ENCODE peak calls at places on chromosomes 3 and 15, in nine cellular contexts. One of them, this sample, is unnamed.

GRCh38 chr3:60770532-60770931 is 480.7 kb downstream of the FHIT start:
- DNase-seq in psoas muscle: no peak
- DNase-seq in fibroblast of villous mesenchyme: no peak
- DNase-seq in AG10803: no peak
- DNase-seq in NCI-H2081: no peak
- DNase-seq in MM.1S: no peak
- DNase-seq in H9: no peak
- DNase-seq in NCI-H345: no peak
- DNase-seq in NCI-H524 treated with DMSO at 0.1 percent for 48 hours: no peak
- DNase-seq in this sample: no peak

GRCh38 chr15:41562784-41563198 is 3.8 kb downstream of the TYRO3 start:
- DNase-seq in NCI-H2081: no peak
- DNase-seq in psoas muscle: no peak
- DNase-seq in MM.1S: no peak
- DNase-seq in AG10803: no peak
- DNase-seq in fibroblast of villous mesenchyme: no peak
- DNase-seq in NCI-H524 treated with DMSO at 0.1 percent for 48 hours: no peak
- DNase-seq in H9: no peak
- DNase-seq in NCI-H345: no peak
- DNase-seq in this sample: peak

GRCh38 chr3:189249987-189250386 is 78.2 kb downstream of the TPRG1 start:
- DNase-seq in AG10803: no peak
- DNase-seq in MM.1S: no peak
- DNase-seq in NCI-H345: no peak
- DNase-seq in H9: no peak
- DNase-seq in fibroblast of villous mesenchyme: no peak
- DNase-seq in psoas muscle: no peak
- DNase-seq in NCI-H2081: peak
- DNase-seq in NCI-H524 treated with DMSO at 0.1 percent for 48 hours: peak
- DNase-seq in this sample: peak

GRCh38 chr15:38699633-38700230 is 135.1 kb upstream of the RASGRP1 start:
- DNase-seq in H9: peak
- DNase-seq in NCI-H345: peak
- DNase-seq in fibroblast of villous mesenchyme: peak
- DNase-seq in psoas muscle: peak
- DNase-seq in MM.1S: peak
- DNase-seq in AG10803: peak
- DNase-seq in NCI-H2081: peak
- DNase-seq in NCI-H524 treated with DMSO at 0.1 percent for 48 hours: peak
- DNase-seq in this sample: peak

GRCh38 chr15:68484696-68485400 is 52.9 kb upstream of the ITGA11 start:
- DNase-seq in AG10803: peak
- DNase-seq in NCI-H524 treated with DMSO at 0.1 percent for 48 hours: no peak
- DNase-seq in fibroblast of villous mesenchyme: peak
- DNase-seq in MM.1S: no peak
- DNase-seq in NCI-H345: no peak
- DNase-seq in psoas muscle: peak
- DNase-seq in NCI-H2081: no peak
- DNase-seq in H9: no peak
- DNase-seq in this sample: no peak

GRCh38 chr15:74458473-74458872 is 2.5 kb downstream of the UBL7 start:
- DNase-seq in MM.1S: no peak
- DNase-seq in AG10803: no peak
- DNase-seq in psoas muscle: no peak
- DNase-seq in NCI-H524 treated with DMSO at 0.1 percent for 48 hours: no peak
- DNase-seq in NCI-H345: no peak
- DNase-seq in H9: no peak
- DNase-seq in NCI-H2081: no peak
- DNase-seq in fibroblast of villous mesenchyme: peak
- DNase-seq in this sample: no peak

GRCh38 chr15:74829500-74829899 is 3.1 kb downstream of the CPLX3 start:
- DNase-seq in NCI-H2081: no peak
- DNase-seq in psoas muscle: no peak
- DNase-seq in MM.1S: no peak
- DNase-seq in fibroblast of villous mesenchyme: no peak
- DNase-seq in NCI-H345: no peak
- DNase-seq in H9: no peak
- DNase-seq in AG10803: peak
- DNase-seq in NCI-H524 treated with DMSO at 0.1 percent for 48 hours: no peak
- DNase-seq in this sample: no peak

GRCh38 chr15:101813803-101814534 is 2.0 kb downstream of the OR4F15 start:
- DNase-seq in NCI-H345: no peak
- DNase-seq in psoas muscle: no peak
- DNase-seq in AG10803: peak
- DNase-seq in NCI-H2081: no peak
- DNase-seq in fibroblast of villous mesenchyme: peak
- DNase-seq in MM.1S: no peak
- DNase-seq in NCI-H524 treated with DMSO at 0.1 percent for 48 hours: peak
- DNase-seq in H9: no peak
- DNase-seq in this sample: no peak

GRCh38 chr15:55914446-55914845 is 79.0 kb downstream of the NEDD4 start:
- DNase-seq in H9: no peak
- DNase-seq in psoas muscle: no peak
- DNase-seq in NCI-H524 treated with DMSO at 0.1 percent for 48 hours: no peak
- DNase-seq in NCI-H345: no peak
- DNase-seq in MM.1S: no peak
- DNase-seq in fibroblast of villous mesenchyme: peak
- DNase-seq in AG10803: peak
- DNase-seq in NCI-H2081: no peak
- DNase-seq in this sample: no peak

GRCh38 chr3:52787672-52788625 is 6.6 kb upstream of the ITIH3 start:
- DNase-seq in AG10803: no peak
- DNase-seq in psoas muscle: peak
- DNase-seq in NCI-H524 treated with DMSO at 0.1 percent for 48 hours: no peak
- DNase-seq in H9: no peak
- DNase-seq in MM.1S: no peak
- DNase-seq in fibroblast of villous mesenchyme: peak
- DNase-seq in NCI-H345: no peak
- DNase-seq in NCI-H2081: no peak
- DNase-seq in this sample: no peak

GRCh38 chr3:27684302-27684701 is 37.8 kb downstream of the EOMES start:
- DNase-seq in NCI-H2081: no peak
- DNase-seq in H9: no peak
- DNase-seq in AG10803: no peak
- DNase-seq in fibroblast of villous mesenchyme: no peak
- DNase-seq in NCI-H524 treated with DMSO at 0.1 percent for 48 hours: no peak
- DNase-seq in NCI-H345: no peak
- DNase-seq in MM.1S: no peak
- DNase-seq in psoas muscle: no peak
- DNase-seq in this sample: no peak

GRCh38 chr15:79897701-79898113 is 893 bp upstream of the MTHFS start:
- DNase-seq in NCI-H524 treated with DMSO at 0.1 percent for 48 hours: no peak
- DNase-seq in MM.1S: no peak
- DNase-seq in NCI-H2081: no peak
- DNase-seq in H9: no peak
- DNase-seq in psoas muscle: no peak
- DNase-seq in NCI-H345: no peak
- DNase-seq in AG10803: no peak
- DNase-seq in fibroblast of villous mesenchyme: no peak
- DNase-seq in this sample: no peak

GRCh38 chr3:11116336-11117059 is 37.8 kb upstream of the HRH1 start:
- DNase-seq in MM.1S: no peak
- DNase-seq in psoas muscle: no peak
- DNase-seq in fibroblast of villous mesenchyme: no peak
- DNase-seq in NCI-H345: no peak
- DNase-seq in NCI-H524 treated with DMSO at 0.1 percent for 48 hours: no peak
- DNase-seq in H9: no peak
- DNase-seq in NCI-H2081: no peak
- DNase-seq in AG10803: no peak
- DNase-seq in this sample: no peak

GRCh38 chr3:37221407-37221806 is 47.0 kb upstream of the LRRFIP2 start:
- DNase-seq in NCI-H345: no peak
- DNase-seq in NCI-H2081: no peak
- DNase-seq in psoas muscle: no peak
- DNase-seq in NCI-H524 treated with DMSO at 0.1 percent for 48 hours: no peak
- DNase-seq in fibroblast of villous mesenchyme: peak
- DNase-seq in H9: no peak
- DNase-seq in MM.1S: no peak
- DNase-seq in AG10803: peak
- DNase-seq in this sample: no peak

GRCh38 chr3:72265250-72265649 is 480.3 kb upstream of the PROK2 start:
- DNase-seq in NCI-H345: no peak
- DNase-seq in MM.1S: no peak
- DNase-seq in AG10803: peak
- DNase-seq in NCI-H2081: no peak
- DNase-seq in H9: no peak
- DNase-seq in fibroblast of villous mesenchyme: peak
- DNase-seq in NCI-H524 treated with DMSO at 0.1 percent for 48 hours: no peak
- DNase-seq in psoas muscle: no peak
- DNase-seq in this sample: no peak

GRCh38 chr3:30751610-30752299 is 142.7 kb downstream of the GADL1 start:
- DNase-seq in NCI-H2081: no peak
- DNase-seq in psoas muscle: peak
- DNase-seq in NCI-H345: peak
- DNase-seq in NCI-H524 treated with DMSO at 0.1 percent for 48 hours: no peak
- DNase-seq in fibroblast of villous mesenchyme: peak
- DNase-seq in MM.1S: peak
- DNase-seq in H9: no peak
- DNase-seq in AG10803: peak
- DNase-seq in this sample: no peak

GRCh38 chr3:159828542-159828943 is 160.1 kb upstream of the IL12A start:
- DNase-seq in AG10803: peak
- DNase-seq in NCI-H345: peak
- DNase-seq in H9: no peak
- DNase-seq in NCI-H2081: peak
- DNase-seq in psoas muscle: no peak
- DNase-seq in fibroblast of villous mesenchyme: peak
- DNase-seq in MM.1S: peak
- DNase-seq in NCI-H524 treated with DMSO at 0.1 percent for 48 hours: peak
- DNase-seq in this sample: peak

GRCh38 chr15:87201986-87202385 is 1054.6 kb downstream of the NTRK3 start:
- DNase-seq in MM.1S: no peak
- DNase-seq in fibroblast of villous mesenchyme: no peak
- DNase-seq in psoas muscle: no peak
- DNase-seq in AG10803: no peak
- DNase-seq in NCI-H345: no peak
- DNase-seq in NCI-H2081: no peak
- DNase-seq in NCI-H524 treated with DMSO at 0.1 percent for 48 hours: no peak
- DNase-seq in H9: no peak
- DNase-seq in this sample: no peak

GRCh38 chr3:117218709-117219108 is 509.1 kb downstream of the TUSC7 start:
- DNase-seq in MM.1S: no peak
- DNase-seq in AG10803: no peak
- DNase-seq in psoas muscle: no peak
- DNase-seq in H9: no peak
- DNase-seq in NCI-H345: no peak
- DNase-seq in NCI-H2081: no peak
- DNase-seq in NCI-H524 treated with DMSO at 0.1 percent for 48 hours: no peak
- DNase-seq in fibroblast of villous mesenchyme: no peak
- DNase-seq in this sample: no peak

GRCh38 chr3:127817331-127817821 is 4.9 kb downstream of the MGLL start:
- DNase-seq in AG10803: peak
- DNase-seq in NCI-H2081: no peak
- DNase-seq in H9: no peak
- DNase-seq in NCI-H524 treated with DMSO at 0.1 percent for 48 hours: no peak
- DNase-seq in fibroblast of villous mesenchyme: peak
- DNase-seq in NCI-H345: no peak
- DNase-seq in psoas muscle: peak
- DNase-seq in MM.1S: no peak
- DNase-seq in this sample: peak

GRCh38 chr3:57025237-57025636 is 35.2 kb upstream of the SPATA12 start:
- DNase-seq in AG10803: no peak
- DNase-seq in H9: no peak
- DNase-seq in fibroblast of villous mesenchyme: no peak
- DNase-seq in MM.1S: no peak
- DNase-seq in psoas muscle: no peak
- DNase-seq in NCI-H524 treated with DMSO at 0.1 percent for 48 hours: no peak
- DNase-seq in NCI-H345: no peak
- DNase-seq in NCI-H2081: no peak
- DNase-seq in this sample: no peak

GRCh38 chr15:62584301-62585235 is 419.5 kb upstream of the C2CD4B start:
- DNase-seq in NCI-H524 treated with DMSO at 0.1 percent for 48 hours: no peak
- DNase-seq in MM.1S: no peak
- DNase-seq in NCI-H345: no peak
- DNase-seq in NCI-H2081: no peak
- DNase-seq in psoas muscle: no peak
- DNase-seq in H9: no peak
- DNase-seq in AG10803: no peak
- DNase-seq in fibroblast of villous mesenchyme: no peak
- DNase-seq in this sample: no peak

GRCh38 chr3:14915636-14916222 is 31.7 kb upstream of the NR2C2 start:
- DNase-seq in psoas muscle: no peak
- DNase-seq in AG10803: no peak
- DNase-seq in fibroblast of villous mesenchyme: no peak
- DNase-seq in NCI-H345: no peak
- DNase-seq in MM.1S: no peak
- DNase-seq in H9: peak
- DNase-seq in NCI-H2081: no peak
- DNase-seq in NCI-H524 treated with DMSO at 0.1 percent for 48 hours: no peak
- DNase-seq in this sample: no peak

GRCh38 chr3:14216257-14217048 is 37.8 kb downstream of the LSM3 start:
- DNase-seq in psoas muscle: peak
- DNase-seq in MM.1S: no peak
- DNase-seq in NCI-H345: no peak
- DNase-seq in NCI-H2081: no peak
- DNase-seq in H9: peak
- DNase-seq in fibroblast of villous mesenchyme: peak
- DNase-seq in NCI-H524 treated with DMSO at 0.1 percent for 48 hours: no peak
- DNase-seq in AG10803: no peak
- DNase-seq in this sample: no peak

GRCh38 chr3:10508619-10509260 is 3.4 kb upstream of the ATP2B2 start:
- DNase-seq in fibroblast of villous mesenchyme: no peak
- DNase-seq in MM.1S: no peak
- DNase-seq in psoas muscle: no peak
- DNase-seq in NCI-H345: no peak
- DNase-seq in H9: no peak
- DNase-seq in NCI-H2081: no peak
- DNase-seq in AG10803: no peak
- DNase-seq in NCI-H524 treated with DMSO at 0.1 percent for 48 hours: no peak
- DNase-seq in this sample: no peak

GRCh38 chr3:37910666-37911400 is 49.2 kb downstream of the CTDSPL start:
- DNase-seq in AG10803: no peak
- DNase-seq in NCI-H524 treated with DMSO at 0.1 percent for 48 hours: no peak
- DNase-seq in MM.1S: no peak
- DNase-seq in NCI-H345: no peak
- DNase-seq in fibroblast of villous mesenchyme: no peak
- DNase-seq in H9: no peak
- DNase-seq in psoas muscle: no peak
- DNase-seq in NCI-H2081: no peak
- DNase-seq in this sample: no peak

GRCh38 chr3:30203301-30203700 is 403.1 kb upstream of the TGFBR2 start:
- DNase-seq in AG10803: peak
- DNase-seq in NCI-H524 treated with DMSO at 0.1 percent for 48 hours: no peak
- DNase-seq in psoas muscle: no peak
- DNase-seq in fibroblast of villous mesenchyme: no peak
- DNase-seq in MM.1S: no peak
- DNase-seq in H9: no peak
- DNase-seq in NCI-H2081: no peak
- DNase-seq in NCI-H345: no peak
- DNase-seq in this sample: no peak